ENCODE peak calls at places on chromosomes 1 and 21, in eight cellular contexts. L is heart right ventricle, F is hepatocyte, G is tibial artery, O is psoas muscle, I is transverse colon, X is endodermal cell, E is stomach. Y is an unnamed sample.
A peak's percentile ranks its signal among the peaks of the same experiment; 100 is the strongest.

GRCh38 chr1:204463125-204464060 is 31.2 kb downstream of the PIK3C2B start:
- DNase-seq in L (no peak), F (peak; percentile 44), O (peak; percentile 74), X (no peak), I (no peak), G (no peak), E (no peak), Y (no peak)

GRCh38 chr1:223835754-223836153 is 10.0 kb downstream of the TP53BP2 start:
- DNase-seq in I (no peak), O (no peak), E (no peak), L (no peak), G (no peak), F (no peak), X (no peak), Y (no peak)

GRCh38 chr1:210062033-210062432 is 124.0 kb downstream of the SYT14 start:
- DNase-seq in I (no peak), E (no peak), X (no peak), F (no peak), O (no peak), G (no peak), L (no peak), Y (no peak)

GRCh38 chr1:110393691-110394564 is 3.1 kb upstream of the SLC16A4 start:
- DNase-seq in E (no peak), X (no peak), L (no peak), O (no peak), G (no peak), F (peak; percentile 70), I (peak; percentile 32), Y (peak; percentile 56)

GRCh38 chr1:43272161-43272560 is 2.4 kb downstream of the TMEM125 start:
- DNase-seq in E (peak; percentile 20), X (peak; percentile 26), I (no peak), F (no peak), O (no peak), G (peak; percentile 48), L (no peak), Y (no peak)

GRCh38 chr1:224454337-224455055 is 19.9 kb upstream of the WDR26 start:
- DNase-seq in F (peak; percentile 81), O (no peak), E (no peak), L (no peak), I (peak; percentile 59), X (peak; percentile 56), G (no peak), Y (peak; percentile 91)

GRCh38 chr1:103461171-103462105 is 64.1 kb upstream of the RNPC3 start:
- DNase-seq in I (no peak), O (no peak), E (no peak), G (no peak), L (no peak), X (no peak), F (no peak), Y (no peak)

GRCh38 chr21:37263827-37264226 is 3.3 kb downstream of the VPS26C start:
- DNase-seq in O (no peak), X (no peak), L (no peak), G (no peak), E (no peak), I (no peak), F (no peak), Y (no peak)

GRCh38 chr1:12658531-12659453 is 14.9 kb downstream of the AADACL4 start:
- DNase-seq in X (peak; percentile 93), I (peak; percentile 75), L (peak; percentile 68), F (peak; percentile 86), G (peak; percentile 80), O (peak; percentile 75), E (peak; percentile 82), Y (peak; percentile 74)

GRCh38 chr1:231162300-231162969 is 577 bp downstream of the TRIM67 start:
- DNase-seq in G (no peak), O (peak; percentile 57), X (peak; percentile 93), E (peak; percentile 34), I (peak; percentile 12), L (no peak), F (peak; percentile 74), Y (peak; percentile 54)

GRCh38 chr1:31441073-31441472 is 28.1 kb downstream of the SERINC2 start:
- DNase-seq in X (no peak), I (no peak), F (no peak), G (no peak), O (no peak), E (no peak), L (no peak), Y (no peak)

DNA sequence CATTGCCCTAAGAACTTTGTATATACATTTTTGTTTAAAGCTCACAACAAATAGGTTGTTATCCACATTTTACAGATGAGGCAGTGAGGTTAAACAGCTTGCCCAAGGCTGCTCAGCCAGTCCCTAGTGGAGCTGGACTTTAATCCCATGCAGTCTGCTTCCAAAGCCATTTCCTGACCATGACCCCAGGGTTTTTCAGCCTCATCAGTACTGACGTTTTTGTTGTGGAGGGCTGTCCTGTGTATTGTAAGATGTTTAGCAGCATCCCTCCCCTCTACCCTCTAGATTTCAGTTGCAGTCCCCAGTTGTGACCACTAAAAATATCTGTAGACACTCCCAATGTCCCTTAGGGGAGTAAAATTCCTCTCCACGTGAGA is 30.3 kb upstream of the C1orf105 start:
- DNase-seq in O (no peak), F (no peak), L (peak; percentile 29), E (no peak), X (no peak), I (no peak), G (no peak), Y (no peak)
- TF ChIP-seq CTCF in O (no peak), F (no peak), L (no peak), E (no peak), X (no peak), I (no peak), G (no peak), Y (no peak)

DNA sequence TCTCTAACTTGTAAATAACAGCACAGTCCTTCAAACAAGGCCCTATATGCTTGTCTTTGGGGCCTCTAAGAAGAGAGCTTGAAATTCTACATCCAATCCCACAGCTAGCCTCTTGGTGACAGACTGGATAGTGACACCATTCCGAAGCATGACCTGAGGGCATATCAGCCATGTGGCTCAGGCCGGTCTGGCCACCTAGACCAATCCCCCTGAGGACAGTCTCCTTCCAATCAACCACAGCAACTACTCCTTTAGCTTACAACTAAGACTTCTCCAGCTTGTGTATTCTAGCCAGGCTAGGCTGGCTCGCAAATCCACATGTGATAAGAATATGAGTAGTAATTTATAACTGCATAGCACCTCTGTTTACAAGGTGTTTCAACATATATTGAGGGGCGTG is 14.0 kb downstream of the BCAR3 start:
- DNase-seq in G (no peak), O (no peak), L (no peak), X (no peak), I (no peak), E (no peak), F (peak; percentile 17), Y (peak; percentile 59)
- H3K4me1 ChIP-seq in G (peaks cover 62% of the 10 kb centered on the region), O (peaks cover 39% of the 10 kb centered on the region), L (peaks cover 95% of the 10 kb centered on the region), X (peaks cover 63% of the 10 kb centered on the region), I (peaks cover 12% of the 10 kb centered on the region), E (peaks cover 90% of the 10 kb centered on the region), F (peaks cover 81% of the 10 kb centered on the region), Y (peaks cover 58% of the 10 kb centered on the region)

DNA sequence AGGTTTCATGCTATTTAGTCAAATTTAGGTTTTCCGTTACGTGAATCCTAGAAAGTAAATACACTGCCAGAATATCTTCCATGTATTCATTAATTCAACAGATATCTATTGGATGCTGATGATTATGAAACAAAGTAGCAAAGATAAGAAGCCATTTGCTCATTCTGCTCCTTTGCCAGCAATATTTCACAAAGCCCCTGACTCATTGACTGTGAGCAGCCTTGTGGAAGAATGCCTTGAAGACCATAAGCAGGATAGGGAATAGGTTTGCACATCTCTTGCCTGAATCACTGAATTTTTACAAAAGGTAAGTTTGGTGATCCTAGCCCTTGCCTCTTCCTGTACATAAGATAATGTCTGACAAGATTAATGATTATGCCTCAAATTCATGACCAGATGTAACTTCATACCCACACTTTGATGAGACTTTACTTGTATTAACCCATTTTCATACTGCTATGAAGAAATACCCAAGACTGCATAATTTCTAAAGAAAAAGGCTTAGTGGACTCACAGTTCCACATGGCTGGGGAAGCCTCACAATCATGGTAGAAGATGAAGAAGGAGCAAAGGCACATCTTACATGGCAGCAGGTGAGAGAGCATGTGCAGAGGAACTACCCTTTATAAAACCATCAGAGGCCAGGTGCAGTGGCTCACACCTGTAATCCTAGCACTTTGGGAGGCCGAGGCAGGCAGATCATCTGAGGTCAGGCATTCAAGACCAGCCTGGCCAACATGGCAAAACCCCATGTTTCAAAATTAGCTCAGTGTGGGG is 1.6 kb upstream of the PIGK start:
- DNase-seq in G (no peak), O (no peak), F (no peak), X (no peak), L (no peak), E (no peak), I (no peak), Y (no peak)
- H3K4me3 ChIP-seq in G (no peak overlapping the region), O (peak overlapping the region; percentile 88), F (no peak overlapping the region), X (no peak overlapping the region), L (no peak overlapping the region), E (no peak overlapping the region), I (no peak overlapping the region), Y (no peak overlapping the region)

GRCh38 chr1:64167176-64167575 is 36.2 kb upstream of the UBE2U start:
- DNase-seq in X (no peak), E (no peak), G (no peak), L (no peak), O (no peak), F (no peak), I (no peak), Y (no peak)

GRCh38 chr1:64162804-64163203 is 40.6 kb upstream of the UBE2U start:
- DNase-seq in I (no peak), G (no peak), O (no peak), E (no peak), X (no peak), L (no peak), F (no peak), Y (no peak)

GRCh38 chr1:64162151-64162550 is 41.3 kb upstream of the UBE2U start:
- DNase-seq in L (no peak), O (no peak), F (no peak), X (no peak), G (no peak), E (no peak), I (no peak), Y (no peak)

GRCh38 chr1:64161347-64162080 is 41.9 kb upstream of the UBE2U start:
- DNase-seq in O (no peak), F (no peak), E (no peak), L (no peak), G (no peak), X (no peak), I (no peak), Y (no peak)

GRCh38 chr1:64163972-64164371 is 39.5 kb upstream of the UBE2U start:
- DNase-seq in X (peak; percentile 60), L (no peak), G (no peak), O (no peak), E (no peak), F (peak; percentile 26), I (no peak), Y (no peak)
- TF ChIP-seq CTCF in X (peak; percentile 74), L (no peak), G (peak; percentile 42), O (no peak), E (no peak), F (peak; percentile 57), I (no peak), Y (no peak)

Y was measured in Caco-2.